ENCODE peak calls at places on chromosomes 6 and 20, in five cellular contexts. X is HCT116, A is GM12878, S is H1, T is K562. I is an unnamed sample.

GRCh38 chr20:48722002-48722731 is 105.6 kb downstream of the PREX1 start:
- DNase-seq in X (no peak), A (no peak), S (no peak), T (no peak), I (no peak)

GRCh38 chr6:90144396-90144795 is 152.2 kb downstream of the BACH2 start:
- DNase-seq in X (no peak), A (no peak), S (no peak), T (no peak), I (no peak)

GRCh38 chr20:35560105-35560511 is 18.2 kb downstream of the ERGIC3 start:
- DNase-seq in X (no peak), A (no peak), S (no peak), T (peak), I (no peak)

GRCh38 chr20:60292001-60292520 is 333.8 kb downstream of the CDH26 start:
- DNase-seq in X (no peak), A (no peak), S (no peak), T (no peak), I (no peak)

GRCh38 chr6:163589401-163589800 is 174.9 kb downstream of the QKI start:
- DNase-seq in X (no peak), A (no peak), S (no peak), T (no peak), I (no peak)

GRCh38 chr6:21914121-21914973 is 320.8 kb downstream of the SOX4 start:
- DNase-seq in X (no peak), A (no peak), S (no peak), T (no peak), I (no peak)

GRCh38 chr20:40744494-40745175 is 55.6 kb upstream of the MAFB start:
- DNase-seq in X (no peak), A (no peak), S (peak), T (no peak), I (no peak)

GRCh38 chr6:2850480-2851150 is 9.0 kb upstream of the SERPINB1 start:
- DNase-seq in X (no peak), A (no peak), S (no peak), T (no peak), I (no peak)

GRCh38 chr6:83436674-83437073 is 5.8 kb upstream of the ME1 start:
- DNase-seq in X (no peak), A (no peak), S (no peak), T (no peak), I (no peak)

GRCh38 chr6:130324657-130325056 is 41.2 kb upstream of the TMEM200A start:
- DNase-seq in X (no peak), A (no peak), S (no peak), T (no peak), I (no peak)

GRCh38 chr6:159104163-159104885 is 59.5 kb upstream of the TAGAP start:
- DNase-seq in X (no peak), A (no peak), S (peak), T (peak), I (peak)

GRCh38 chr20:10242166-10242565 is 23.5 kb downstream of the SNAP25 start:
- DNase-seq in X (no peak), A (no peak), S (no peak), T (no peak), I (no peak)

GRCh38 chr6:75609639-75610590 is 8.2 kb downstream of the SENP6 start:
- DNase-seq in X (no peak), A (no peak), S (no peak), T (no peak), I (no peak)

GRCh38 chr6:25717856-25718740 is 36.4 kb upstream of the SLC17A4 start:
- DNase-seq in X (peak), A (no peak), S (no peak), T (peak), I (no peak)

GRCh38 chr20:461254-462198 is 807 bp downstream of the TBC1D20 start:
- DNase-seq in X (no peak), A (no peak), S (peak), T (no peak), I (peak)

DNA sequence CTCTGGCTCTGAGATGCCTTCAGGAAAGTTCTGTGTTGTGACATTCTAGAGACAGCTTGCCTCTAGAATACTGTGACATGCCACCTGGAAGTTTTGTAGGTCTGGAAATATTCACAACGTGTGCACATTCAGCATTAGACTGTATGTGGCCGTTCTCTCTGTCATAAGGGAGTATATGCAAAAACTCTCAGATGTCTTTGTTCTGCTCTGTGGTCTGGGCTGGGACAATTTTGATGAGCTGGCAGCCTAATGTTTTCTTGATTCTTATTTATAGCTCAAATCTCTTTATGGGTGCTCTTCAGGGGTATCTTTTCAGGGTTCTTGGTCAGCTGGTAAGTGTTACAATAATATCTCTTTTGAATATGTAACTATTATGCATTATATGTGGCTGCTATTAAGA is 355.1 kb downstream of the PAX1 start:
- DNase-seq in X (no peak), A (no peak), S (no peak), T (no peak), I (no peak)
- TF ChIP-seq JUND in X (no peak), A (no peak), S (no peak), T (no peak), I (no peak)

DNA sequence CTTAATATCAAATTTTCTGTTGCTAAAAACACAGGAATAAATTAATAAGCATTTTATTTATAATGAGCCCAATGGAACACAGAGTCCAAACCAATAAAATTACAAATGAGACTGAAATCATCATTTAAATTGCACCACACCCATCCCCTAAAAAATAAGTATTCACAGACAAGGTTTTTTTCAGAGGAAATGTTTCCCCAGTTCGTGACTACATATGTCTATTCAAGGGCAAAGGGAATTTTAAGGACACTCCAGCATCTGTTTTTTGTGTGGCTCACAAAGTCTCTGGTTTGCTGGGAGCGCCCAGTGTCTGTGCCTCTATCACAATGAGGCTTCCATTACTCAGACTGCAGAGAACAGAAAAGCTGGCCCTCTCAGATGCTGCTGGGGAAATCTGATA is 16.1 kb downstream of the TBX18 start:
- DNase-seq in X (no peak), A (no peak), S (no peak), T (no peak), I (no peak)
- TF ChIP-seq JUND in X (no peak), A (no peak), S (no peak), T (no peak), I (no peak)

GRCh38 chr6:1351381-1352008 is 37.9 kb upstream of the FOXF2 start:
- DNase-seq in X (no peak), A (no peak), S (no peak), T (no peak), I (no peak)

GRCh38 chr6:1346556-1347186 is 34.8 kb downstream of the FOXQ1 start:
- DNase-seq in X (no peak), A (no peak), S (no peak), T (no peak), I (no peak)

GRCh38 chr6:1346101-1346500 is 34.2 kb downstream of the FOXQ1 start:
- DNase-seq in X (no peak), A (no peak), S (no peak), T (no peak), I (no peak)

GRCh38 chr6:1347187-1347560 is 35.3 kb downstream of the FOXQ1 start:
- DNase-seq in X (no peak), A (no peak), S (no peak), T (no peak), I (no peak)

DNA sequence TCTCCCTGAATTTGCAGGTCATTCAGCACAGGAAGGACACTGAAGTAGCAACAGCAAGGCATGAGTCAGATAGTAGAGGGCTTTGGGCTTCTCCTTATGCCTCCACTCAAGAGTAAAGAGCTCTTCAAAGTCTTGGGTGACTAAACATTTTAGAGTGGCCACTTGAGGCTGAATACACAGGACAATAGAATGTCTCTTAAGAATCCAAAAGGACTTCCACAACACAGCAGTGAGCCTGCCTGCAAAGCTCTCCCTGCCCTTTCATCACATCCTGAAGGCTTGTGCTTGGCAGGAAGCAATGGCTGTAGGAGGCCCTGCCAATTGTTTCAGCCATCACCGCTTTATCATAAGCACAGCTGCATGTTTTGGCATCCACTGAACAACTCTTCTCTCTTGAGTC is 36.8 kb downstream of the FOXQ1 start:
- DNase-seq in X (no peak), A (no peak), S (no peak), T (no peak), I (no peak)
- TF ChIP-seq JUND in X (no peak), A (no peak), S (peak), T (no peak), I (no peak)

GRCh38 chr6:148175511-148176188 is 167.0 kb upstream of the SASH1 start:
- DNase-seq in X (no peak), A (no peak), S (no peak), T (no peak), I (no peak)
- TF ChIP-seq JUND in X (no peak), A (no peak), S (no peak), T (no peak), I (no peak)

GRCh38 chr6:19834858-19835257 is 2.3 kb upstream of the ID4 start:
- DNase-seq in X (no peak), A (no peak), S (no peak), T (no peak), I (peak)

GRCh38 chr6:19837511-19838441 is 606 bp downstream of the ID4 start:
- DNase-seq in X (no peak), A (no peak), S (peak), T (no peak), I (no peak)

GRCh38 chr6:19838442-19839236 is 1.5 kb downstream of the ID4 start:
- DNase-seq in X (peak), A (no peak), S (peak), T (no peak), I (peak)

GRCh38 chr6:19835605-19836004 is 1.6 kb upstream of the ID4 start:
- DNase-seq in X (no peak), A (no peak), S (no peak), T (no peak), I (peak)

GRCh38 chr6:19836799-19837510 is at the start of gene ID4:
- DNase-seq in X (no peak), A (no peak), S (peak), T (no peak), I (no peak)
- TF ChIP-seq JUND in X (no peak), A (no peak), S (no peak), T (no peak), I (no peak)

GRCh38 chr6:38773338-38773737 is 58.2 kb downstream of the DNAH8 start:
- DNase-seq in X (peak), A (no peak), S (peak), T (peak), I (no peak)
- TF ChIP-seq JUND in X (no peak), A (no peak), S (no peak), T (no peak), I (no peak)

DNA sequence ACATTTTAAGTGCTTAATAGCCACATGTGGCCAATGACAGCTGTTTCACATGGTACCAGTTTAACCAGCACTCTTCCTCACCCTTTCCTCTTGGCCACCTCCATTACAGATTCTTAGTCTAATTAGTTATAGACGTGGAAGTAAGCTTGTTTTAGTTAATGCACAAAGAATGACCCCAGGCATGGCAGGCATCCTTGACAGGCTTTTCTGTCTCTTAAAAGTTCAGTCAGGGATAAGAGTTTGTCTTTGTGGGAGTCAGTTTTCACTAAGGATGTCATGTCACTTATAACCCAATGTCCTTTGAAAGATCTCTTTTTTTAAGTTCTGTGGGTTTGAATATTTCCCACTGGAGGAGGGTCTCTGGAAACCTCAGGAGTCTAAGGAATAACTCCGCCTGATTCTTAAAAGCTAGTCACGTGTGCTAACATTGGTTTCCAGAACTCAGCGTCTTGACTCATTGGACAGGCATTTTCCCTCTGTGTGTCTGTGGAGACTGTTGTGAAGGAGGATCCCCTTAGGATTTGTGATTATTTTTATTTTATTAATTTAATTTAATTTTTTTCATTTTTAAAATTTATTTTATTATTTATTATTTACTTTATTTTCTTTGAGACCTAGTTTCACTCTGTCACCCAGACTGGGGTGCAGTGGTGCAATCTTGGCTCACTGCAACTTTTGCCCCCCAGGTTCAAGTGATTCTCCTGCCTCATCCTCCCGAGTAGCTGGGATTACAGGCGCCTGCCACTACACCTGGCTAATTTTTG is 171.4 kb downstream of the ZFAND3 start:
- DNase-seq in X (no peak), A (no peak), S (no peak), T (no peak), I (no peak)
- TF ChIP-seq JUND in X (no peak), A (no peak), S (no peak), T (no peak), I (no peak)

GRCh38 chr20:14481863-14482262 is 144.5 kb upstream of the FLRT3 start:
- DNase-seq in X (no peak), A (no peak), S (no peak), T (no peak), I (no peak)

GRCh38 chr20:14478126-14478525 is 140.7 kb upstream of the FLRT3 start:
- DNase-seq in X (no peak), A (no peak), S (no peak), T (no peak), I (no peak)

DNA sequence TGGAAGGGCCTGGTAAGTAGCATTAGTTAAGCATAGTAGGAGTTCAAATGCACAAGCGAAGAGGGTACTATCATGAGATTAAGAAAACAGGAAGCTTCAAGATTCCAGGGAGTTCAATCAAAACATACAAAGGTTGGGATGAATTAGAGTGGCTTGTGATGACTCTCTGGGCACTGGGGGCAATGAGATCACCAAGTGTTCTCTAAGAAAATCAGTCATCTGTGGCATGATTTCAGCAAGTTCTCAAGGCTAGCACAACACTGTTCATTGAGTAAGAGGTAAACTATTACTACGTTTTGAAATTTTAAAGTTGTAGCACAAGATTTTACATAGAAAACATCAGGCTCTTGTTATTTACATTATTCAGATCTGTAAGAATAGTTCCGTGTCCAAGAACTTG is 139.7 kb upstream of the FLRT3 start:
- DNase-seq in X (no peak), A (no peak), S (no peak), T (no peak), I (no peak)
- TF ChIP-seq JUND in X (no peak), A (no peak), S (no peak), T (no peak), I (no peak)

GRCh38 chr6:106658469-106658868 is 29.1 kb downstream of the QRSL1 start:
- DNase-seq in X (peak), A (no peak), S (no peak), T (no peak), I (no peak)
- TF ChIP-seq JUND in X (no peak), A (no peak), S (no peak), T (no peak), I (no peak)

I was measured in T47D.